ENCODE peak calls at places on chromosomes 11 and 22, in ten cellular contexts. One of them, this sample, is unnamed.

GRCh38 chr22:29167032-29167911 is 38.4 kb upstream of the EMID1 start:
- DNase-seq in BJ: no peak
- DNase-seq in NCI-H524 treated with DMSO at 0.1 percent for 48 hours: no peak
- DNase-seq in effector CD4-positive, alpha-beta T cell: no peak
- DNase-seq in mammary epithelial cell: no peak
- DNase-seq in activated effector memory CD4-positive, alpha-beta T cell treated with anti-CD3 and anti-CD28 coated beads, Interleukin-2, amount 50 U/mL, for 16 hours: peak
- DNase-seq in pons: no peak
- DNase-seq in NCI-H1436: no peak
- DNase-seq in mesendoderm: no peak
- DNase-seq in M059J: peak
- DNase-seq in this sample: peak

GRCh38 chr11:113554531-113554930 is 79.3 kb upstream of the DRD2 start:
- DNase-seq in BJ: no peak
- DNase-seq in NCI-H524 treated with DMSO at 0.1 percent for 48 hours: peak
- DNase-seq in effector CD4-positive, alpha-beta T cell: no peak
- DNase-seq in mammary epithelial cell: no peak
- DNase-seq in activated effector memory CD4-positive, alpha-beta T cell treated with anti-CD3 and anti-CD28 coated beads, Interleukin-2, amount 50 U/mL, for 16 hours: no peak
- DNase-seq in pons: no peak
- DNase-seq in NCI-H1436: no peak
- DNase-seq in mesendoderm: no peak
- DNase-seq in M059J: peak
- DNase-seq in this sample: no peak

GRCh38 chr11:68854273-68854958 is 12.7 kb upstream of the CPT1A start:
- DNase-seq in BJ: no peak
- DNase-seq in NCI-H524 treated with DMSO at 0.1 percent for 48 hours: no peak
- DNase-seq in effector CD4-positive, alpha-beta T cell: no peak
- DNase-seq in mammary epithelial cell: no peak
- DNase-seq in activated effector memory CD4-positive, alpha-beta T cell treated with anti-CD3 and anti-CD28 coated beads, Interleukin-2, amount 50 U/mL, for 16 hours: no peak
- DNase-seq in pons: no peak
- DNase-seq in NCI-H1436: no peak
- DNase-seq in mesendoderm: no peak
- DNase-seq in M059J: no peak
- DNase-seq in this sample: peak

GRCh38 chr11:131365601-131366000 is 4.8 kb upstream of the NTM start:
- DNase-seq in BJ: no peak
- DNase-seq in NCI-H524 treated with DMSO at 0.1 percent for 48 hours: peak
- DNase-seq in effector CD4-positive, alpha-beta T cell: no peak
- DNase-seq in mammary epithelial cell: no peak
- DNase-seq in activated effector memory CD4-positive, alpha-beta T cell treated with anti-CD3 and anti-CD28 coated beads, Interleukin-2, amount 50 U/mL, for 16 hours: no peak
- DNase-seq in pons: no peak
- DNase-seq in NCI-H1436: no peak
- DNase-seq in mesendoderm: no peak
- DNase-seq in M059J: no peak
- DNase-seq in this sample: no peak

GRCh38 chr11:35550374-35551036 is 25.1 kb upstream of the PAMR1 start:
- DNase-seq in BJ: no peak
- DNase-seq in NCI-H524 treated with DMSO at 0.1 percent for 48 hours: no peak
- DNase-seq in effector CD4-positive, alpha-beta T cell: no peak
- DNase-seq in mammary epithelial cell: no peak
- DNase-seq in activated effector memory CD4-positive, alpha-beta T cell treated with anti-CD3 and anti-CD28 coated beads, Interleukin-2, amount 50 U/mL, for 16 hours: no peak
- DNase-seq in pons: no peak
- DNase-seq in NCI-H1436: no peak
- DNase-seq in mesendoderm: no peak
- DNase-seq in M059J: peak
- DNase-seq in this sample: no peak

GRCh38 chr11:122633219-122633829 is 22.2 kb upstream of the UBASH3B start:
- DNase-seq in BJ: no peak
- DNase-seq in NCI-H524 treated with DMSO at 0.1 percent for 48 hours: peak
- DNase-seq in effector CD4-positive, alpha-beta T cell: no peak
- DNase-seq in mammary epithelial cell: peak
- DNase-seq in activated effector memory CD4-positive, alpha-beta T cell treated with anti-CD3 and anti-CD28 coated beads, Interleukin-2, amount 50 U/mL, for 16 hours: no peak
- DNase-seq in pons: peak
- DNase-seq in NCI-H1436: no peak
- DNase-seq in mesendoderm: peak
- DNase-seq in M059J: peak
- DNase-seq in this sample: no peak

GRCh38 chr11:103532133-103532788 is 423.0 kb downstream of the DYNC2H1 start:
- DNase-seq in BJ: peak
- DNase-seq in NCI-H524 treated with DMSO at 0.1 percent for 48 hours: no peak
- DNase-seq in effector CD4-positive, alpha-beta T cell: no peak
- DNase-seq in mammary epithelial cell: peak
- DNase-seq in activated effector memory CD4-positive, alpha-beta T cell treated with anti-CD3 and anti-CD28 coated beads, Interleukin-2, amount 50 U/mL, for 16 hours: no peak
- DNase-seq in pons: no peak
- DNase-seq in NCI-H1436: no peak
- DNase-seq in mesendoderm: peak
- DNase-seq in M059J: peak
- DNase-seq in this sample: no peak

GRCh38 chr11:7538023-7538422 is 24.2 kb downstream of the PPFIBP2 start:
- DNase-seq in BJ: no peak
- DNase-seq in NCI-H524 treated with DMSO at 0.1 percent for 48 hours: no peak
- DNase-seq in effector CD4-positive, alpha-beta T cell: no peak
- DNase-seq in mammary epithelial cell: no peak
- DNase-seq in activated effector memory CD4-positive, alpha-beta T cell treated with anti-CD3 and anti-CD28 coated beads, Interleukin-2, amount 50 U/mL, for 16 hours: no peak
- DNase-seq in pons: no peak
- DNase-seq in NCI-H1436: no peak
- DNase-seq in mesendoderm: no peak
- DNase-seq in M059J: peak
- DNase-seq in this sample: peak

GRCh38 chr11:46593550-46594382 is at the start of gene AMBRA1:
- DNase-seq in BJ: peak
- DNase-seq in NCI-H524 treated with DMSO at 0.1 percent for 48 hours: peak
- DNase-seq in effector CD4-positive, alpha-beta T cell: peak
- DNase-seq in mammary epithelial cell: peak
- DNase-seq in activated effector memory CD4-positive, alpha-beta T cell treated with anti-CD3 and anti-CD28 coated beads, Interleukin-2, amount 50 U/mL, for 16 hours: peak
- DNase-seq in pons: peak
- DNase-seq in NCI-H1436: peak
- DNase-seq in mesendoderm: peak
- DNase-seq in M059J: peak
- DNase-seq in this sample: peak

GRCh38 chr22:32024791-32025190 is 18.3 kb upstream of the SLC5A1 start:
- DNase-seq in BJ: no peak
- DNase-seq in NCI-H524 treated with DMSO at 0.1 percent for 48 hours: no peak
- DNase-seq in effector CD4-positive, alpha-beta T cell: no peak
- DNase-seq in mammary epithelial cell: peak
- DNase-seq in activated effector memory CD4-positive, alpha-beta T cell treated with anti-CD3 and anti-CD28 coated beads, Interleukin-2, amount 50 U/mL, for 16 hours: no peak
- DNase-seq in pons: no peak
- DNase-seq in NCI-H1436: no peak
- DNase-seq in mesendoderm: no peak
- DNase-seq in M059J: peak
- DNase-seq in this sample: no peak

GRCh38 chr11:65090628-65091027 is 5.4 kb upstream of the VPS51 start:
- DNase-seq in BJ: no peak
- DNase-seq in NCI-H524 treated with DMSO at 0.1 percent for 48 hours: no peak
- DNase-seq in effector CD4-positive, alpha-beta T cell: no peak
- DNase-seq in mammary epithelial cell: no peak
- DNase-seq in activated effector memory CD4-positive, alpha-beta T cell treated with anti-CD3 and anti-CD28 coated beads, Interleukin-2, amount 50 U/mL, for 16 hours: no peak
- DNase-seq in pons: peak
- DNase-seq in NCI-H1436: no peak
- DNase-seq in mesendoderm: no peak
- DNase-seq in M059J: no peak
- DNase-seq in this sample: no peak

GRCh38 chr22:35622132-35622913 is 5.2 kb upstream of the MB start:
- DNase-seq in BJ: no peak
- DNase-seq in NCI-H524 treated with DMSO at 0.1 percent for 48 hours: peak
- DNase-seq in effector CD4-positive, alpha-beta T cell: no peak
- DNase-seq in mammary epithelial cell: no peak
- DNase-seq in activated effector memory CD4-positive, alpha-beta T cell treated with anti-CD3 and anti-CD28 coated beads, Interleukin-2, amount 50 U/mL, for 16 hours: no peak
- DNase-seq in pons: no peak
- DNase-seq in NCI-H1436: peak
- DNase-seq in mesendoderm: peak
- DNase-seq in M059J: peak
- DNase-seq in this sample: no peak

GRCh38 chr22:17303840-17304779 is 65.2 kb upstream of the CECR2 start:
- DNase-seq in BJ: no peak
- DNase-seq in NCI-H524 treated with DMSO at 0.1 percent for 48 hours: no peak
- DNase-seq in effector CD4-positive, alpha-beta T cell: peak
- DNase-seq in mammary epithelial cell: no peak
- DNase-seq in activated effector memory CD4-positive, alpha-beta T cell treated with anti-CD3 and anti-CD28 coated beads, Interleukin-2, amount 50 U/mL, for 16 hours: peak
- DNase-seq in pons: no peak
- DNase-seq in NCI-H1436: no peak
- DNase-seq in mesendoderm: no peak
- DNase-seq in M059J: peak
- DNase-seq in this sample: no peak

GRCh38 chr22:22410121-22410520 is 98.4 kb downstream of the ZNF280B start:
- DNase-seq in BJ: no peak
- DNase-seq in NCI-H524 treated with DMSO at 0.1 percent for 48 hours: no peak
- DNase-seq in effector CD4-positive, alpha-beta T cell: no peak
- DNase-seq in mammary epithelial cell: no peak
- DNase-seq in activated effector memory CD4-positive, alpha-beta T cell treated with anti-CD3 and anti-CD28 coated beads, Interleukin-2, amount 50 U/mL, for 16 hours: no peak
- DNase-seq in pons: peak
- DNase-seq in NCI-H1436: no peak
- DNase-seq in mesendoderm: no peak
- DNase-seq in M059J: no peak
- DNase-seq in this sample: no peak

GRCh38 chr11:74966651-74967050 is 17.6 kb downstream of the SPCS2 start:
- DNase-seq in BJ: no peak
- DNase-seq in NCI-H524 treated with DMSO at 0.1 percent for 48 hours: no peak
- DNase-seq in effector CD4-positive, alpha-beta T cell: no peak
- DNase-seq in mammary epithelial cell: peak
- DNase-seq in activated effector memory CD4-positive, alpha-beta T cell treated with anti-CD3 and anti-CD28 coated beads, Interleukin-2, amount 50 U/mL, for 16 hours: no peak
- DNase-seq in pons: no peak
- DNase-seq in NCI-H1436: no peak
- DNase-seq in mesendoderm: no peak
- DNase-seq in M059J: peak
- DNase-seq in this sample: no peak

GRCh38 chr22:49546811-49547585 is 280.7 kb downstream of the BRD1 start:
- DNase-seq in BJ: no peak
- DNase-seq in NCI-H524 treated with DMSO at 0.1 percent for 48 hours: no peak
- DNase-seq in effector CD4-positive, alpha-beta T cell: no peak
- DNase-seq in mammary epithelial cell: no peak
- DNase-seq in activated effector memory CD4-positive, alpha-beta T cell treated with anti-CD3 and anti-CD28 coated beads, Interleukin-2, amount 50 U/mL, for 16 hours: peak
- DNase-seq in pons: no peak
- DNase-seq in NCI-H1436: no peak
- DNase-seq in mesendoderm: no peak
- DNase-seq in M059J: no peak
- DNase-seq in this sample: peak

GRCh38 chr11:132220464-132220863 is 850.0 kb downstream of the NTM start:
- DNase-seq in BJ: peak
- DNase-seq in NCI-H524 treated with DMSO at 0.1 percent for 48 hours: no peak
- DNase-seq in effector CD4-positive, alpha-beta T cell: no peak
- DNase-seq in mammary epithelial cell: peak
- DNase-seq in activated effector memory CD4-positive, alpha-beta T cell treated with anti-CD3 and anti-CD28 coated beads, Interleukin-2, amount 50 U/mL, for 16 hours: no peak
- DNase-seq in pons: no peak
- DNase-seq in NCI-H1436: no peak
- DNase-seq in mesendoderm: no peak
- DNase-seq in M059J: peak
- DNase-seq in this sample: no peak

GRCh38 chr11:121328213-121328966 is 35.8 kb downstream of the SC5D start:
- DNase-seq in BJ: no peak
- DNase-seq in NCI-H524 treated with DMSO at 0.1 percent for 48 hours: no peak
- DNase-seq in effector CD4-positive, alpha-beta T cell: peak
- DNase-seq in mammary epithelial cell: no peak
- DNase-seq in activated effector memory CD4-positive, alpha-beta T cell treated with anti-CD3 and anti-CD28 coated beads, Interleukin-2, amount 50 U/mL, for 16 hours: peak
- DNase-seq in pons: no peak
- DNase-seq in NCI-H1436: no peak
- DNase-seq in mesendoderm: no peak
- DNase-seq in M059J: no peak
- DNase-seq in this sample: no peak

GRCh38 chr22:38655532-38656255 is 498 bp downstream of the FAM227A start:
- DNase-seq in BJ: no peak
- DNase-seq in NCI-H524 treated with DMSO at 0.1 percent for 48 hours: no peak
- DNase-seq in effector CD4-positive, alpha-beta T cell: no peak
- DNase-seq in mammary epithelial cell: no peak
- DNase-seq in activated effector memory CD4-positive, alpha-beta T cell treated with anti-CD3 and anti-CD28 coated beads, Interleukin-2, amount 50 U/mL, for 16 hours: no peak
- DNase-seq in pons: peak
- DNase-seq in NCI-H1436: no peak
- DNase-seq in mesendoderm: no peak
- DNase-seq in M059J: peak
- DNase-seq in this sample: no peak